ENCODE peak calls at places on chromosomes 16 and 17, in eight cellular contexts. I is uterus; M is effector memory CD4-positive, alpha-beta T cell; S is Peyer's patch; P is CD4-positive, alpha-beta memory T cell; O is endothelial cell of umbilical vein; F is IMR-90; T is fibroblast of lung. R is an unnamed sample.

GRCh38 chr16:48366165-48367093 is 18.8 kb downstream of the SIAH1 start:
- DNase-seq in I (peak; percentile 60), M (peak; percentile 12), S (peak; percentile 43), P (peak; percentile 74), O (peak; percentile 77), F (peak; percentile 90), T (peak; percentile 98), R (peak; percentile 39)

GRCh38 chr17:79621151-79621940 is 10.5 kb upstream of the RBFOX3 start:
- DNase-seq in I (peak; percentile 10), M (no peak), S (no peak), P (no peak), O (no peak), F (no peak), T (no peak), R (no peak)

GRCh38 chr17:56481654-56482053 is 111.8 kb upstream of the NOG start:
- DNase-seq in I (no peak), M (no peak), S (no peak), P (no peak), O (no peak), F (peak; percentile 7), T (no peak), R (peak; percentile 53)

GRCh38 chr17:33949100-33949499 is 306.0 kb upstream of the CCL2 start:
- DNase-seq in I (no peak), M (no peak), S (no peak), P (no peak), O (no peak), F (no peak), T (no peak), R (peak; percentile 51)

GRCh38 chr16:88611220-88611821 is 27.1 kb upstream of the IL17C start:
- DNase-seq in I (no peak), M (no peak), S (no peak), P (no peak), O (no peak), F (no peak), T (no peak), R (no peak)

GRCh38 chr17:50953831-50954601 is 87.9 kb upstream of the TOB1 start:
- DNase-seq in I (no peak), M (no peak), S (no peak), P (no peak), O (peak; percentile 65), F (peak; percentile 82), T (peak; percentile 83), R (peak; percentile 70)

GRCh38 chr17:33927732-33928133 is 327.4 kb upstream of the CCL2 start:
- DNase-seq in I (no peak), M (no peak), S (no peak), P (no peak), O (no peak), F (peak; percentile 29), T (peak; percentile 5), R (peak; percentile 13)

GRCh38 chr16:4701791-4702465 is 8.6 kb downstream of the NUDT16L1 start:
- DNase-seq in I (no peak), M (no peak), S (no peak), P (no peak), O (no peak), F (no peak), T (no peak), R (no peak)

GRCh38 chr17:50059256-50059655 is 3.3 kb downstream of the ITGA3 start:
- DNase-seq in I (no peak), M (no peak), S (no peak), P (no peak), O (no peak), F (no peak), T (no peak), R (no peak)

GRCh38 chr17:60729854-60730253 is 52.2 kb downstream of the BCAS3 start:
- DNase-seq in I (no peak), M (no peak), S (no peak), P (no peak), O (peak; percentile 1), F (peak; percentile 4), T (peak; percentile 20), R (no peak)

GRCh38 chr17:17151055-17151454 is 55.1 kb downstream of the PLD6 start:
- DNase-seq in I (no peak), M (no peak), S (no peak), P (no peak), O (peak; percentile 59), F (peak; percentile 90), T (peak; percentile 43), R (peak; percentile 70)

GRCh38 chr17:75338335-75338734 is 49.1 kb upstream of the SLC25A19 start:
- DNase-seq in I (no peak), M (no peak), S (no peak), P (peak; percentile 29), O (no peak), F (peak; percentile 65), T (no peak), R (no peak)

GRCh38 chr16:51982715-51983680 is 563.9 kb downstream of the TOX3 start:
- DNase-seq in I (peak; percentile 61), M (no peak), S (no peak), P (no peak), O (peak; percentile 28), F (peak; percentile 78), T (peak; percentile 85), R (peak; percentile 85)

GRCh38 chr17:39776267-39776666 is 38.5 kb downstream of the GRB7 start:
- DNase-seq in I (no peak), M (no peak), S (no peak), P (no peak), O (no peak), F (no peak), T (no peak), R (no peak)

DNA sequence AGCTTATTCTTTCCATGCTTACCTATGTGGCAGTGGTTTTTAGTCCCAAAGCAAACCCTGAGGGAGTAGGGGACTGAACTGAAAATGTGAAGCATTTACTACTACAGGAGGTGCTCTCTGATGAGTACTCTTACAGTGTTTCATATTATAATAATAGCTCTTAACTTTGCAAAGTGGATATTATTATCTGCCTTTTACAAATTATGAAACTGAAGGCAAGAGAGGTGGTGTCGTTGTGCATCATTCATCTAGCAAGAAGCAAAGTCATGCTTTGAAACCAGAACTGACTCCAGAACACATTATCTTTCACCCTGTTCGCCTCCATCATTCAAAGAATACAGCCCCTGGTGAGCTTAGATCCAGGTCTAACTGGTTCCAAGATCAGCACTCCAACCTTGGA is 8.2 kb upstream of the KCNH6 start:
- DNase-seq in I (no peak), M (no peak), S (no peak), P (no peak), O (no peak), F (no peak), T (no peak), R (no peak)
- H3K4me1 ChIP-seq in I (no peaks in the 10 kb centered on the region), M (no peaks in the 10 kb centered on the region), S (no peaks in the 10 kb centered on the region), P (no peaks in the 10 kb centered on the region), O (no peaks in the 10 kb centered on the region), F (peaks cover 3% of the 10 kb centered on the region), T (no peaks in the 10 kb centered on the region), R (no peaks in the 10 kb centered on the region)

GRCh38 chr16:81552743-81553079 is 108.1 kb downstream of the CMIP start:
- DNase-seq in I (no peak), M (no peak), S (no peak), P (no peak), O (no peak), F (no peak), T (no peak), R (no peak)
- H3K4me1 ChIP-seq in I (no peaks in the 10 kb centered on the region), M (no peaks in the 10 kb centered on the region), S (peaks cover 17% of the 10 kb centered on the region), P (peaks cover 27% of the 10 kb centered on the region), O (peaks cover 46% of the 10 kb centered on the region), F (peaks cover 20% of the 10 kb centered on the region), T (peaks cover 3% of the 10 kb centered on the region), R (no peaks in the 10 kb centered on the region)

GRCh38 chr17:45130640-45131293 is 1.5 kb downstream of the PLCD3 start:
- DNase-seq in I (no peak), M (no peak), S (no peak), P (no peak), O (no peak), F (no peak), T (no peak), R (no peak)

GRCh38 chr17:45129426-45129939 is 2.8 kb downstream of the PLCD3 start:
- DNase-seq in I (no peak), M (no peak), S (no peak), P (no peak), O (no peak), F (no peak), T (no peak), R (no peak)

GRCh38 chr17:45128989-45129388 is 3.3 kb downstream of the PLCD3 start:
- DNase-seq in I (no peak), M (no peak), S (no peak), P (no peak), O (no peak), F (no peak), T (no peak), R (no peak)

GRCh38 chr17:45131294-45131615 is 1.1 kb downstream of the PLCD3 start:
- DNase-seq in I (no peak), M (no peak), S (no peak), P (no peak), O (no peak), F (no peak), T (no peak), R (no peak)

DNA sequence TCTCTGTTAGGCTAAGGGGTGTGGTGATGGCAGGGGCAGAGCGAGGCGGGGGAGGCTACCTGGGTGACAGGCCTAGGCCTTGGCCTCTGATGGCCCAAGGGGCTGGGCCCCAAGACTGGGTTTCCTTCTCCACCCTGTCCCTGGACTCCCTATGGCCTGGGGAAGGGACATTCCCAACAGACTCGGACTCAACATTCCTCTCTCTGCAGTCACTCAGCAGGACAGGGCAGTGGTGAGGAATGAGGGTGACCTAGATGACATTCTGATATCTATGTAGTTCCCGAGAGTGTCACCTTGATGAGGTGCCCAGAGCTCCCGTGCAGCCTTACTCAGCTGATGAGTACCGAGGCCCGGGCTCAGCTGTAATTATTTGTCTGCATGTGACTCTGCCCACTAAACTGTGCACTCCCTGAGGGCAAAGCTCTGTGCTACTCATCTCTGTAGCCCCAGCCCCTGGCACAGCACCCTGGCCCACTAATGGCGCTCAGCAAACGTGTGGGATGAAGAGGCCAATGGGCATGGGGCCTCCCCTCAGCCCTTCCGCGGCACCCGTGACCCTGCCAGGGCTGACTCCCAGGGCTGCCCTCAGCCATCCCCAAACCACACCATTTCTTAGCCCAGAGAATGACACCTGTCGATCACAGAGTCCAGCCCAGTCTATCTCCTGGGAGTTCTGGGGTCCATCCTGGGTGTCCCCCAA is 2.2 kb downstream of the PLCD3 start:
- DNase-seq in I (no peak), M (no peak), S (no peak), P (no peak), O (no peak), F (peak; percentile 12), T (no peak), R (peak; percentile 30)
- H3K4me1 ChIP-seq in I (peaks cover 9% of the 10 kb centered on the region), M (peaks cover under 1% of the 10 kb centered on the region), S (peaks cover 5% of the 10 kb centered on the region), P (peaks cover 9% of the 10 kb centered on the region), O (peaks cover 27% of the 10 kb centered on the region), F (peaks cover 34% of the 10 kb centered on the region), T (peaks cover 20% of the 10 kb centered on the region), R (peaks cover 14% of the 10 kb centered on the region)

DNA sequence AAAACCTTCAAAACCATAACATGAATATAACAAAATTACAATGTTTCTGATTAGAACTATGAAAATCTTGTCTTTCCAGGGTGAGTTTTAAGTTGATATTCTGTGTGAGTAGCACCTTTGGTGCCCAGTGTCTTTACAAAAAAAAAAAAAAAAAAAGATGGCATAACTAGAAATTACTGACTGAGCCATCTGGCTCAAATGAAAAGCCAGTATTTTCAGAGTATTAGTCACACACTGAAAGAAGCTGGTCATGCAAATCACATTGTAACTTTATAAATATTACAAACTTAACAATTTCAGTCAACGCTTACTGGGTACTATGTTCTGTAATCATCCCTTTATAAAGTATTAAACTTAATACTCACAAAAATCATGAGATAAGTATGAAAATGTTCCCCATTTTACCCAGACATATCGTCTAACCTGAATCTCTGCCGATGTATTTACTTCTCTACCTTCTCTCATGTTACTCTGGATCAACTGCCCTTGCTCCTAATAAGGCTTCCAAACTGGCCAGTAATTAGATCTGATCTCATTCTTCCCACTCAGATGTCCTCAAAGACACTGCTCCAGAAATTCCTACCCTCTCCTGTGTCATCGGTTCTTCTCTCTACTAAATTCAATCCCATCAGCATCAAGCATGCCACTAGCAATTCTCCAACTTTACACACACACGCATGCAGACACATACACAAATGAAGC is 25.4 kb downstream of the UBE2G1 start:
- DNase-seq in I (no peak), M (no peak), S (no peak), P (no peak), O (no peak), F (peak; percentile 55), T (no peak), R (no peak)
- H3K4me1 ChIP-seq in I (no peaks in the 10 kb centered on the region), M (peaks cover 4% of the 10 kb centered on the region), S (peaks cover 7% of the 10 kb centered on the region), P (peaks cover 47% of the 10 kb centered on the region), O (no peaks in the 10 kb centered on the region), F (peaks cover 9% of the 10 kb centered on the region), T (peaks cover 4% of the 10 kb centered on the region), R (peaks cover 72% of the 10 kb centered on the region)

R was measured in cardiac muscle cell.